ENCODE peak calls at places on chromosomes 3 and 15, in seven cellular contexts. T is amniotic epithelial cell, C is H7, J is stromal cell of bone marrow, S is Peyer's patch, B is T1000, U is AG09319. M is an unnamed sample.

GRCh38 chr15:36601497-36601932 is 22.1 kb downstream of the CDIN1 start:
- DNase-seq in S (no peak), U (peak), J (peak), B (no peak), T (peak), C (no peak), M (no peak)

GRCh38 chr3:169624533-169624972 is 39.0 kb downstream of the MECOM start:
- DNase-seq in T (no peak), B (peak), U (no peak), C (no peak), S (no peak), J (no peak), M (no peak)

GRCh38 chr3:178901204-178901603 is 170.4 kb downstream of the ZMAT3 start:
- DNase-seq in B (no peak), T (no peak), S (no peak), J (no peak), C (no peak), U (no peak), M (no peak)

GRCh38 chr3:133965033-133965570 is 64.6 kb downstream of the SLCO2A1 start:
- DNase-seq in J (no peak), C (no peak), T (no peak), U (no peak), B (no peak), S (peak), M (no peak)

GRCh38 chr3:8733332-8734094 is at the start of gene CAV3:
- DNase-seq in B (no peak), S (no peak), T (no peak), C (no peak), J (no peak), U (no peak), M (no peak)

GRCh38 chr3:16300282-16300681 is 35.3 kb downstream of the OXNAD1 start:
- DNase-seq in C (no peak), T (no peak), B (no peak), S (no peak), J (no peak), U (no peak), M (no peak)

GRCh38 chr3:155585384-155585783 is 159.5 kb downstream of the PLCH1 start:
- DNase-seq in B (no peak), U (no peak), J (no peak), S (no peak), T (no peak), C (peak), M (no peak)

GRCh38 chr3:56801597-56802410 is at the start of gene ARHGEF3:
- DNase-seq in U (no peak), S (peak), J (peak), T (peak), B (peak), C (peak), M (no peak)

GRCh38 chr3:24101676-24102168 is 156.6 kb downstream of the NR1D2 start:
- DNase-seq in U (no peak), C (no peak), S (no peak), T (no peak), B (no peak), J (no peak), M (no peak)

GRCh38 chr3:178382388-178383061 is 153.7 kb upstream of the KCNMB2 start:
- DNase-seq in J (peak), B (peak), C (no peak), U (peak), S (no peak), T (peak), M (peak)

GRCh38 chr3:195224980-195225580 is 45.9 kb downstream of the XXYLT1 start:
- DNase-seq in B (no peak), J (no peak), U (no peak), T (no peak), C (no peak), S (peak), M (no peak)

GRCh38 chr15:55789066-55789660 is 46.2 kb upstream of the PRTG start:
- DNase-seq in U (no peak), J (no peak), B (no peak), C (peak), T (no peak), S (peak), M (no peak)

GRCh38 chr3:59108091-59108815 is 58.4 kb upstream of the CFAP20DC start:
- DNase-seq in J (peak), C (no peak), U (no peak), B (no peak), T (no peak), S (no peak), M (no peak)

GRCh38 chr3:126491221-126492013 is 15.7 kb upstream of the ZXDC start:
- DNase-seq in J (no peak), B (no peak), U (no peak), T (no peak), C (no peak), S (no peak), M (no peak)

GRCh38 chr3:118473343-118473742 is 561.3 kb downstream of the IGSF11 start:
- DNase-seq in T (no peak), S (no peak), B (no peak), U (no peak), C (no peak), J (no peak), M (no peak)

GRCh38 chr3:133674290-133674912 is 12.7 kb upstream of the TOPBP1 start:
- DNase-seq in B (no peak), S (no peak), J (no peak), T (no peak), U (no peak), C (peak), M (no peak)

M was measured in AG04449.